ENCODE peak calls at places on chromosomes 13 and 19, in four cellular contexts. I, K, H and C are unnamed samples.

GRCh38 chr19:5193192-5193591 is 147.4 kb downstream of the PTPRS start:
- DNase-seq in I (no peak), K (no peak), H (no peak), C (no peak)

GRCh38 chr19:50022823-50023222 is 2.3 kb downstream of the VRK3 start:
- DNase-seq in I (no peak), K (no peak), H (no peak), C (no peak)

GRCh38 chr13:23963947-23964346 is 66.6 kb upstream of the C1QTNF9B start:
- DNase-seq in I (no peak), K (no peak), H (peak), C (no peak)

GRCh38 chr13:77544365-77544764 is 8.9 kb downstream of the SCEL start:
- DNase-seq in I (no peak), K (no peak), H (no peak), C (no peak)

GRCh38 chr19:34963531-34964406 is at the start of gene ZNF792:
- DNase-seq in I (peak), K (peak), H (peak), C (peak)

GRCh38 chr13:29849071-29849541 is 1.3 kb downstream of the UBL3 start:
- DNase-seq in I (no peak), K (no peak), H (peak), C (no peak)

GRCh38 chr13:41145136-41145908 is 12.7 kb upstream of the KBTBD6 start:
- DNase-seq in I (no peak), K (no peak), H (no peak), C (no peak)

GRCh38 chr13:111661052-111661451 is 340.6 kb downstream of the TEX29 start:
- DNase-seq in I (no peak), K (no peak), H (no peak), C (no peak)

GRCh38 chr19:3450796-3451411 is 29.4 kb downstream of the SMIM24 start:
- DNase-seq in I (no peak), K (peak), H (peak), C (peak)

GRCh38 chr19:30562981-30563380 is 190.8 kb downstream of the ZNF536 start:
- DNase-seq in I (no peak), K (no peak), H (no peak), C (no peak)

GRCh38 chr19:16660763-16661479 is at the start of gene TMEM38A:
- DNase-seq in I (peak), K (peak), H (peak), C (peak)